ENCODE peak calls at places on chromosomes 6 and 20, in seven cellular contexts. K is heart right ventricle, U is ascending aorta, E is Peyer's patch, Y is cardiac fibroblast, S is OCI-LY7, P is upper lobe of right lung. L is an unnamed sample.

GRCh38 chr20:9408422-9409300 is 105.7 kb upstream of the LAMP5 start:
- DNase-seq in K (no peak), P (no peak), U (no peak), Y (peak), E (no peak), S (no peak), L (no peak)

GRCh38 chr20:49496526-49497216 is 14.2 kb upstream of the KCNB1 start:
- DNase-seq in Y (no peak), K (no peak), U (no peak), S (no peak), P (no peak), E (no peak), L (no peak)

GRCh38 chr20:44053046-44053445 is 133.9 kb downstream of the JPH2 start:
- DNase-seq in S (no peak), K (no peak), E (no peak), P (peak), Y (no peak), U (no peak), L (no peak)

GRCh38 chr6:4004249-4004648 is 74.7 kb downstream of the FAM217A start:
- DNase-seq in K (no peak), P (no peak), E (no peak), Y (no peak), S (no peak), U (no peak), L (no peak)

GRCh38 chr6:167745660-167746376 is 80.9 kb upstream of the AFDN start:
- DNase-seq in P (no peak), K (peak), U (no peak), E (no peak), Y (no peak), S (no peak), L (no peak)

GRCh38 chr6:110858562-110859214 is 15.9 kb upstream of the AMD1 start:
- DNase-seq in S (no peak), Y (no peak), K (no peak), P (peak), U (no peak), E (no peak), L (no peak)

GRCh38 chr20:62936996-62937352 is 973 bp upstream of the GID8 start:
- DNase-seq in S (peak), K (no peak), Y (peak), P (no peak), U (no peak), E (no peak), L (peak)

GRCh38 chr20:47544240-47544639 is 42.6 kb downstream of the NCOA3 start:
- DNase-seq in S (no peak), Y (peak), P (no peak), U (no peak), K (no peak), E (no peak), L (peak)

GRCh38 chr6:13725570-13725969 is 13.9 kb upstream of the RANBP9 start:
- DNase-seq in P (no peak), K (no peak), Y (peak), E (no peak), U (no peak), S (no peak), L (no peak)

GRCh38 chr20:11229772-11230171 is 556.0 kb upstream of the JAG1 start:
- DNase-seq in P (no peak), S (no peak), U (peak), Y (peak), K (peak), E (no peak), L (no peak)

GRCh38 chr6:17354700-17355403 is 38.5 kb upstream of the CAP2 start:
- DNase-seq in Y (peak), P (no peak), U (no peak), K (no peak), E (no peak), S (peak), L (no peak)

GRCh38 chr6:77021232-77021631 is 442.1 kb downstream of the HTR1B start:
- DNase-seq in S (no peak), Y (no peak), K (no peak), E (no peak), U (no peak), P (no peak), L (no peak)

GRCh38 chr6:107768044-107768443 is 56.1 kb downstream of the SCML4 start:
- DNase-seq in P (no peak), S (no peak), E (no peak), U (no peak), Y (no peak), K (no peak), L (no peak)

DNA sequence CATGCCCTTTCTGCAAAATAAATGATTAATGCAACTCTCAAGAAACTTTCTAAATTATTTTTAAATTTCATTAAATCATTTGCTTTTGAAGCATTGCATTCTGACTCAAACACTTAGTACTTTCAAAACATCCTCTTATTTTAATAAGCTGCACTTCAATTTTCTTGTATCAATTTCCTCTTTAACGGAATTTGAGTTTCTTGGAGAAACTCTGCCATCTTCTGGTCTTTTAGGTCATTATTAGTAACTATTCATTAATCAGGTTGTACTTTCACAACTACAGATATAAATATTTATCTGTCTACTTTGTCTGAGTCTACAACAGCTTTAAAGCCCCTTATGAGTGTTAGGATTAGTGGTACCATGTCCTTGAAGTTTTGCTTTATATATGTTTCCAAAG is 30.2 kb downstream of the TMX4 start:
- DNase-seq in P (no peak), K (no peak), U (no peak), E (no peak), Y (peak), S (no peak), L (no peak)
- TF ChIP-seq CTCF in P (no peak), K (no peak), U (no peak), E (no peak), Y (no peak), S (peak), L (no peak)

GRCh38 chr6:43174263-43175112 is 3.4 kb downstream of the SRF start:
- DNase-seq in S (peak), U (peak), K (peak), E (peak), P (peak), Y (peak), L (peak)
- TF ChIP-seq CTCF in S (no peak), U (peak), K (peak), E (peak), P (peak), Y (peak), L (no peak)

DNA sequence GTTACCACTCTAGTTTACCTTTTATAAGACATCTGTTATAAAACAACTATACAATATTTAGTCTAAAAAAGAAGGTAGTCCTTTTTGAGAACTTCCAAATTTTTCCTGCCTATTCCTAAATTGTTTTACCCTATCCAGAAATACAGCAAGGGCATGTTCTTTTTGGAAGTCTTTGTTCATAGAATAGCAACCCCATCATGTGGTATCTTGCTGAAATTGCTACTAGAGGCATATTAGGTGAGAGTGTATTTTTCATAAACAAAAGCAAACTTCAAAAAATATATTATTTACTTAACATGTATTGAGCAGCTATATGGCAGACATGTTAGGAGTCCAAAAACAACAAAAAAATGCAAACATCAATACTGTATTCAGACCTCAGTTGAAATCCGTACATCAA is 371.8 kb upstream of the NRSN1 start:
- DNase-seq in K (no peak), Y (no peak), E (no peak), P (no peak), U (no peak), S (no peak), L (no peak)
- TF ChIP-seq CTCF in K (no peak), Y (no peak), E (no peak), P (no peak), U (no peak), S (peak), L (no peak)

GRCh38 chr6:46211917-46212316 is 41.1 kb upstream of the ENPP5 start:
- DNase-seq in U (no peak), E (no peak), S (no peak), P (no peak), Y (no peak), K (no peak), L (no peak)
- TF ChIP-seq CTCF in U (no peak), E (no peak), S (no peak), P (no peak), Y (no peak), K (no peak), L (no peak)

GRCh38 chr6:12335717-12336116 is 45.6 kb downstream of the EDN1 start:
- DNase-seq in K (no peak), S (no peak), U (no peak), P (no peak), E (no peak), Y (no peak), L (peak)
- TF ChIP-seq CTCF in K (no peak), S (no peak), U (no peak), P (no peak), E (no peak), Y (no peak), L (peak)

GRCh38 chr6:143119260-143119659 is 58.6 kb downstream of the AIG1 start:
- DNase-seq in S (no peak), U (no peak), K (no peak), P (no peak), Y (no peak), E (no peak), L (no peak)

GRCh38 chr6:143125455-143125854 is 64.8 kb downstream of the AIG1 start:
- DNase-seq in K (no peak), P (no peak), U (no peak), S (no peak), Y (peak), E (no peak), L (no peak)

GRCh38 chr6:143126574-143126941 is 65.9 kb downstream of the AIG1 start:
- DNase-seq in U (no peak), E (no peak), K (no peak), Y (no peak), S (no peak), P (no peak), L (no peak)

GRCh38 chr6:143125896-143126573 is 65.3 kb downstream of the AIG1 start:
- DNase-seq in Y (peak), U (no peak), S (no peak), K (no peak), E (no peak), P (no peak), L (no peak)

DNA sequence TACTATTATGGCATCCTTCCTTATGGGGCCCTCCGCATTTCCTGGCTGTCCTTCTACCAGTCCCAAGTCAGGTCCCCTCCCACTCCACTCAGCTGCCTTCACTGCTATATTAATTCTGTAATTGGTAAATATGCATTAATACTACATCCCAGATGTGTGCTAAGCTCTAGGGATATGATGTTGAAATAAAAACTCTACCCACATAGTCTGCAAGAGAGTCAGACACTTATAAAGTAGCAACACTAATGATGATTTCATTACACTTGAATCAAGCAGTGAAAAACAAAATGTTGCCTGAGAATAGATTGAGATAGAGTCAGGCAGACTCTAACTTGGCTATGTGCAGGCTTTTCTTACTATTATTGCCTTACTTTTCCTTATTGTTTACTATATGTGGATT is 62.4 kb downstream of the AIG1 start:
- DNase-seq in U (no peak), P (no peak), Y (peak), K (no peak), E (no peak), S (no peak), L (no peak)
- TF ChIP-seq CTCF in U (no peak), P (no peak), Y (no peak), K (no peak), E (no peak), S (no peak), L (no peak)

L was measured in GM12865.